ENCODE peak calls at places on chromosomes 3 and 15, in nine cellular contexts. P is PC-9; N is DMS 273 treated with DMSO at 0.1 percent for 48 hours; S is Caco-2; C is IMR-90; L is activated naive CD4-positive, alpha-beta T cell treated with Interleukin-2 at 50 U/mL for 16 hours; V is fibroblast of mammary gland; E is NT2/D1; J is neural progenitor cell. F is an unnamed sample.
A peak's percentile ranks its signal among the peaks of the same experiment; 100 is the strongest.

GRCh38 chr15:63599401-63600000 is 2.3 kb downstream of the FBXL22 start:
- DNase-seq in P (peak; percentile 62), J (peak; percentile 48), C (no peak), N (peak; percentile 22), V (peak; percentile 51), L (peak; percentile 33), E (no peak), S (peak; percentile 57), F (peak; percentile 70)

GRCh38 chr3:96266395-96267187 is 547.8 kb upstream of the EPHA6 start:
- DNase-seq in V (peak; percentile 32), J (no peak), S (no peak), P (no peak), L (no peak), C (no peak), N (no peak), E (no peak), F (peak; percentile 44)

GRCh38 chr3:158434412-158435038 is 136.5 kb upstream of the MLF1 start:
- DNase-seq in P (peak; percentile 42), S (peak; percentile 69), V (peak; percentile 76), N (peak; percentile 52), C (peak; percentile 60), L (peak; percentile 11), E (peak; percentile 51), J (peak; percentile 79), F (peak; percentile 81)

GRCh38 chr3:122322095-122323075 is 2.7 kb upstream of the CSTA start:
- DNase-seq in S (no peak), J (no peak), C (no peak), E (no peak), L (peak; percentile 10), N (no peak), V (no peak), P (no peak), F (no peak)

GRCh38 chr3:194475138-194475932 is 11.5 kb downstream of the ATP13A3 start:
- DNase-seq in S (no peak), J (no peak), N (no peak), V (no peak), P (no peak), C (peak; percentile 31), E (no peak), L (no peak), F (no peak)

GRCh38 chr3:189726277-189726676 is 95.1 kb downstream of the TP63 start:
- DNase-seq in V (peak; percentile 20), S (no peak), E (no peak), P (peak; percentile 41), L (no peak), N (no peak), J (no peak), C (peak; percentile 23), F (no peak)

GRCh38 chr15:99955532-99955931 is 222.3 kb upstream of the LYSMD4 start:
- DNase-seq in J (no peak), V (no peak), N (no peak), L (no peak), P (no peak), C (no peak), S (no peak), E (no peak), F (no peak)

GRCh38 chr3:141930801-141931200 is 54.4 kb downstream of the ATP1B3 start:
- DNase-seq in L (no peak), E (no peak), V (no peak), P (no peak), C (no peak), N (no peak), J (no peak), S (no peak), F (no peak)

GRCh38 chr15:86362556-86362955 is 282.9 kb downstream of the AGBL1 start:
- DNase-seq in E (no peak), S (no peak), L (no peak), C (no peak), J (no peak), N (no peak), V (peak; percentile 2), P (no peak), F (no peak)

GRCh38 chr3:150747909-150748568 is 14.9 kb downstream of the SIAH2 start:
- DNase-seq in S (no peak), E (no peak), L (no peak), V (no peak), C (no peak), P (no peak), J (no peak), N (no peak), F (no peak)

GRCh38 chr3:152574461-152575079 is 260.4 kb upstream of the P2RY1 start:
- DNase-seq in P (no peak), L (peak; percentile 13), N (peak; percentile 47), S (peak; percentile 44), J (peak; percentile 50), C (peak; percentile 51), V (peak; percentile 75), E (peak; percentile 39), F (peak; percentile 60)

GRCh38 chr3:36525115-36525711 is 144.9 kb downstream of the STAC start:
- DNase-seq in P (peak; percentile 81), L (no peak), E (no peak), V (peak; percentile 65), S (no peak), J (no peak), N (no peak), C (peak; percentile 4), F (no peak)

GRCh38 chr3:128488995-128489859 is 3.8 kb downstream of the GATA2 start:
- DNase-seq in N (peak; percentile 42), S (peak; percentile 79), E (no peak), P (peak; percentile 41), V (no peak), L (peak; percentile 26), J (peak; percentile 61), C (no peak), F (peak; percentile 82)

GRCh38 chr3:135564696-135565095 is 400.8 kb upstream of the PPP2R3A start:
- DNase-seq in V (no peak), L (no peak), E (no peak), P (no peak), J (no peak), C (no peak), S (no peak), N (no peak), F (no peak)

GRCh38 chr3:180294282-180295027 is 257.7 kb upstream of the PEX5L start:
- DNase-seq in J (no peak), E (no peak), C (no peak), P (no peak), L (no peak), N (no peak), V (no peak), S (no peak), F (no peak)

GRCh38 chr3:67655364-67656121 is 1.1 kb upstream of the SUCLG2 start:
- DNase-seq in J (no peak), L (peak; percentile 71), P (no peak), V (no peak), S (peak; percentile 34), C (no peak), N (no peak), E (no peak), F (no peak)

GRCh38 chr15:38528279-38528678 is 36.3 kb downstream of the RASGRP1 start:
- DNase-seq in E (no peak), V (peak; percentile 54), N (no peak), C (peak; percentile 72), J (no peak), L (no peak), S (no peak), P (no peak), F (no peak)

GRCh38 chr15:51104512-51104911 is 9.8 kb upstream of the TNFAIP8L3 start:
- DNase-seq in C (peak; percentile 35), L (no peak), N (no peak), J (peak; percentile 36), P (no peak), V (peak; percentile 97), E (no peak), S (no peak), F (no peak)

GRCh38 chr3:12235691-12236090 is 53.2 kb upstream of the PPARG start:
- DNase-seq in L (no peak), V (peak; percentile 56), S (no peak), E (no peak), N (no peak), P (no peak), C (peak; percentile 57), J (no peak), F (no peak)

GRCh38 chr15:98907921-98908490 is 99.6 kb downstream of the PGPEP1L start:
- DNase-seq in C (no peak), S (no peak), L (no peak), N (no peak), V (no peak), E (no peak), J (no peak), P (no peak), F (no peak)

GRCh38 chr3:9808345-9809037 is 1.6 kb upstream of the TTLL3 start:
- DNase-seq in L (peak; percentile 54), P (peak; percentile 54), V (peak; percentile 44), E (peak; percentile 42), J (peak; percentile 77), S (peak; percentile 72), C (peak; percentile 43), N (no peak), F (peak; percentile 55)

GRCh38 chr3:149401215-149401925 is 23.9 kb upstream of the TM4SF1 start:
- DNase-seq in E (no peak), P (peak; percentile 97), V (peak; percentile 57), L (no peak), N (no peak), J (no peak), C (peak; percentile 90), S (peak; percentile 53), F (peak; percentile 86)

GRCh38 chr3:43222594-43222993 is 63.7 kb upstream of the SNRK start:
- DNase-seq in L (no peak), N (no peak), P (no peak), E (no peak), C (no peak), J (no peak), V (no peak), S (no peak), F (no peak)

GRCh38 chr15:77542491-77543001 is 90.2 kb downstream of the LINGO1 start:
- DNase-seq in J (no peak), E (no peak), N (no peak), L (no peak), S (no peak), V (peak; percentile 19), C (peak; percentile 53), P (no peak), F (peak; percentile 22)

GRCh38 chr3:51295625-51296024 is 89.5 kb upstream of the MANF start:
- DNase-seq in E (no peak), J (no peak), C (no peak), N (no peak), L (no peak), S (no peak), P (no peak), V (no peak), F (no peak)

GRCh38 chr15:40891810-40892448 is 2.3 kb upstream of the VPS18 start:
- DNase-seq in N (no peak), L (peak; percentile 32), E (no peak), S (peak; percentile 73), V (peak; percentile 46), P (peak; percentile 68), J (peak; percentile 56), C (peak; percentile 49), F (peak; percentile 55)

GRCh38 chr15:76197703-76198455 is 113.4 kb downstream of the ETFA start:
- DNase-seq in E (no peak), C (no peak), L (no peak), S (no peak), J (no peak), P (peak; percentile 81), V (no peak), N (no peak), F (peak; percentile 73)

GRCh38 chr3:67564008-67564407 is 90.4 kb downstream of the SUCLG2 start:
- DNase-seq in V (no peak), P (no peak), C (peak; percentile 22), L (no peak), N (no peak), S (no peak), E (no peak), J (no peak), F (no peak)

GRCh38 chr3:169515132-169515531 is 148.4 kb downstream of the MECOM start:
- DNase-seq in S (no peak), J (no peak), V (no peak), P (no peak), C (no peak), L (no peak), N (no peak), E (no peak), F (no peak)

GRCh38 chr3:194267744-194268658 is 83.1 kb downstream of the CPN2 start:
- DNase-seq in S (no peak), C (peak; percentile 61), E (no peak), L (no peak), N (no peak), V (peak; percentile 97), J (no peak), P (no peak), F (no peak)

GRCh38 chr3:194247350-194247740 is 103.8 kb downstream of the CPN2 start:
- DNase-seq in N (no peak), C (no peak), J (no peak), E (no peak), S (no peak), V (no peak), P (no peak), L (no peak), F (no peak)